ENCODE peak calls at places on chromosomes 4 and X, in five cellular contexts. M is HCT116, Y is GM23248, X is heart left ventricle, B is adrenal gland. E is an unnamed sample. For H3K4me1, the result is how much of the 10 kb centered on the place peaks cover.

GRCh38 chr4:19857405-19857804 is 394.3 kb upstream of the SLIT2 start:
- DNase-seq in M (no peak), Y (peak), X (no peak), B (no peak), E (no peak)

GRCh38 chr4:162909952-162910351 is 256.7 kb downstream of the NAF1 start:
- DNase-seq in M (no peak), Y (no peak), X (no peak), B (no peak), E (no peak)

GRCh38 chr4:10015140-10015753 is 6.0 kb downstream of the SLC2A9 start:
- DNase-seq in M (peak), Y (peak), X (peak), B (peak), E (no peak)

GRCh38 chrX:28549839-28550238 is 37.4 kb upstream of the IL1RAPL1 start:
- DNase-seq in M (no peak), Y (no peak), X (no peak), B (no peak), E (no peak)

GRCh38 chr4:131509521-131509920 is 1639.6 kb upstream of the PCDH10 start:
- DNase-seq in M (no peak), Y (no peak), X (no peak), B (no peak), E (no peak)

GRCh38 chrX:96538104-96538725 is 146.4 kb upstream of the DIAPH2 start:
- DNase-seq in M (no peak), Y (no peak), X (no peak), B (no peak), E (no peak)

GRCh38 chr4:16579866-16580265 is 318.6 kb downstream of the LDB2 start:
- DNase-seq in M (no peak), Y (peak), X (no peak), B (no peak), E (no peak)

GRCh38 chr4:152369903-152370296 is 166.0 kb downstream of the FBXW7 start:
- DNase-seq in M (no peak), Y (peak), X (no peak), B (no peak), E (no peak)

GRCh38 chr4:82630079-82630478 is 68.3 kb upstream of the TMEM150C start:
- DNase-seq in M (no peak), Y (no peak), X (no peak), B (no peak), E (no peak)

GRCh38 chr4:158094413-158095110 is 78.3 kb downstream of the GASK1B start:
- DNase-seq in M (peak), Y (peak), X (no peak), B (peak), E (no peak)

GRCh38 chr4:2378898-2379297 is 39.5 kb downstream of the ZFYVE28 start:
- DNase-seq in M (no peak), Y (no peak), X (no peak), B (no peak), E (no peak)

GRCh38 chr4:39043058-39043696 is 11.0 kb upstream of the TMEM156 start:
- DNase-seq in M (no peak), Y (no peak), X (no peak), B (peak), E (no peak)

GRCh38 chrX:21529771-21530170 is 128.4 kb downstream of the KLHL34 start:
- DNase-seq in M (no peak), Y (peak), X (no peak), B (no peak), E (no peak)

GRCh38 chrX:46710927-46711623 is 47.8 kb downstream of the SLC9A7 start:
- DNase-seq in M (no peak), Y (no peak), X (no peak), B (no peak), E (no peak)

GRCh38 chr4:99887837-99888236 is 6.4 kb downstream of the LAMTOR3 start:
- DNase-seq in M (no peak), Y (peak), X (no peak), B (no peak), E (no peak)

GRCh38 chr4:139887962-139888735 is 222.5 kb downstream of the MGST2 start:
- DNase-seq in M (no peak), Y (no peak), X (no peak), B (no peak), E (no peak)

GRCh38 chr4:140293979-140294378 is 79.5 kb upstream of the SCOC start:
- DNase-seq in M (no peak), Y (no peak), X (no peak), B (no peak), E (no peak)

GRCh38 chr4:42331914-42332368 is 65.3 kb upstream of the SHISA3 start:
- DNase-seq in M (peak), Y (peak), X (peak), B (no peak), E (no peak)
- H3K27ac ChIP-seq in M (no peak), Y (no peak), X (no peak), B (no peak), E (no peak)

DNA sequence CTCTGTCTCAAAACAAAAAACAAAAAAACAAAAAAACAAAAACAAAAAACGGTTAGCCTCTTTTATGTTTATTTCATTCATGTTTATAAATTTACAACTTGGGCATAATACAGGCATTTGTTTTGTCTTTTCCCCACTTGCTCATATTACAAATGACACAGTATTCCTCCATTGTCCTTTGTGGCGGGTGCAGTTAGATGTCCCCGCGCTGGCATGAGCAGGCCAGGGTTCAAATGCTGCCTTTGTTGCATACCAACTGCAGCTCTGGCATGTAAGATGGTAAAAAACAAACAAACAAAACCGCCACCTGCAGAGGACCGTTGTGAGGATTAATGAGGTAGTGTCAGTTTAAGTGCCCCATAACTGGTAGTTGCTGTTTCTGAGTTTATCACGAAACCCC is 16.1 kb upstream of the HPF1 start:
- DNase-seq in M (no peak), Y (no peak), X (no peak), B (no peak), E (no peak)
- H3K4me1 ChIP-seq in M (under half), Y (under half), X (under half), B (under half), E (under half)

GRCh38 chrX:130285069-130285620 is 16.4 kb upstream of the ZNF280C start:
- DNase-seq in M (no peak), Y (peak), X (no peak), B (no peak), E (no peak)

GRCh38 chrX:130285710-130286109 is 17.0 kb upstream of the ZNF280C start:
- DNase-seq in M (no peak), Y (no peak), X (no peak), B (no peak), E (no peak)

GRCh38 chrX:130282151-130282550 is 13.5 kb upstream of the ZNF280C start:
- DNase-seq in M (no peak), Y (no peak), X (no peak), B (no peak), E (no peak)

GRCh38 chrX:130287071-130287770 is 18.5 kb upstream of the ZNF280C start:
- DNase-seq in M (no peak), Y (no peak), X (no peak), B (no peak), E (no peak)
- H3K27ac ChIP-seq in M (no peak), Y (no peak), X (no peak), B (no peak), E (no peak)

GRCh38 chr4:13542577-13543042 is 1.7 kb downstream of the NKX3-2 start:
- DNase-seq in M (no peak), Y (no peak), X (no peak), B (no peak), E (no peak)

GRCh38 chr4:13541720-13542576 is 2.4 kb downstream of the NKX3-2 start:
- DNase-seq in M (no peak), Y (no peak), X (no peak), B (no peak), E (no peak)

GRCh38 chr4:13539721-13540445 is 4.4 kb downstream of the NKX3-2 start:
- DNase-seq in M (no peak), Y (no peak), X (no peak), B (no peak), E (no peak)

GRCh38 chr4:13540446-13541175 is 3.7 kb downstream of the NKX3-2 start:
- DNase-seq in M (no peak), Y (no peak), X (no peak), B (no peak), E (no peak)

GRCh38 chr4:13541176-13541604 is 3.1 kb downstream of the NKX3-2 start:
- DNase-seq in M (no peak), Y (no peak), X (no peak), B (no peak), E (no peak)
- H3K4me1 ChIP-seq in M (under half), Y (under half), X (under half), B (under half), E (under half)

GRCh38 chrX:102835504-102836146 is 101.4 kb upstream of the RAB40AL start:
- DNase-seq in M (no peak), Y (peak), X (no peak), B (peak), E (no peak)

GRCh38 chrX:102837843-102838242 is 99.2 kb upstream of the RAB40AL start:
- DNase-seq in M (no peak), Y (peak), X (no peak), B (no peak), E (no peak)

GRCh38 chrX:102833136-102833535 is 103.9 kb upstream of the RAB40AL start:
- DNase-seq in M (no peak), Y (peak), X (no peak), B (no peak), E (no peak)

DNA sequence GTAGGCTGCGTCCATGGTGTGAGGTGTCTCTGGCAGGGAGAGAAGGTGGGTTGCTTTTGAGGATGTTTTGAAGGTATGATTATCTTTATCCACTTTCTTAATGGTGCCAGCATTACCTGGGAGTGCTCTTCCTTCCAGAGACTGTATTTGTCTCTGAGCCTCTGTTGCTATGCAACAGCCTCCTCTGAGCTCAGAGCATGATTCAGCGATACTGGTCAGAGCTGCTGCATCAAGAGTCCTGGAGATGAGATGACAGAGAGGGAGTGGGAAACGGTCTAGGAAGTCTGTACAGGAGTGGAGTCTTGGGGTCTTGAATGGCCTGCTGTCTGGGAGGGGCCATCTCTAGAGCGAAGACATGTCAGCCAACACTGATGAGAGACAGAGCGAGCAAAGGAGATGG is 104.4 kb upstream of the RAB40AL start:
- DNase-seq in M (no peak), Y (peak), X (no peak), B (no peak), E (no peak)
- H3K27ac ChIP-seq in M (no peak), Y (peak), X (no peak), B (no peak), E (no peak)

E was measured in ascending aorta.